ENCODE peak calls at places on chromosomes 6 and 20, in six cellular contexts. One of them, this sample, is unnamed. For H3K4me1, the result is how much of the 10 kb centered on the place peaks cover.

GRCh38 chr20:31494131-31494530 is 19.0 kb downstream of the REM1 start:
- DNase-seq in effector memory CD4-positive, alpha-beta T cell: no peak
- DNase-seq in uterus: no peak
- DNase-seq in left ventricle myocardium inferior: no peak
- DNase-seq in cardiac muscle cell: peak
- DNase-seq in thoracic aorta: no peak
- DNase-seq in this sample: no peak

GRCh38 chr6:8006208-8006607 is 58.0 kb downstream of the BLOC1S5 start:
- DNase-seq in effector memory CD4-positive, alpha-beta T cell: no peak
- DNase-seq in uterus: no peak
- DNase-seq in left ventricle myocardium inferior: no peak
- DNase-seq in cardiac muscle cell: peak
- DNase-seq in thoracic aorta: no peak
- DNase-seq in this sample: no peak

GRCh38 chr20:50855498-50856474 is 60.9 kb downstream of the BCAS4 start:
- DNase-seq in effector memory CD4-positive, alpha-beta T cell: no peak
- DNase-seq in uterus: no peak
- DNase-seq in left ventricle myocardium inferior: no peak
- DNase-seq in cardiac muscle cell: no peak
- DNase-seq in thoracic aorta: no peak
- DNase-seq in this sample: no peak

GRCh38 chr20:59398552-59399265 is 98.3 kb downstream of the EDN3 start:
- DNase-seq in effector memory CD4-positive, alpha-beta T cell: no peak
- DNase-seq in uterus: no peak
- DNase-seq in left ventricle myocardium inferior: no peak
- DNase-seq in cardiac muscle cell: no peak
- DNase-seq in thoracic aorta: no peak
- DNase-seq in this sample: no peak

GRCh38 chr6:125231133-125231532 is 70.6 kb downstream of the HDDC2 start:
- DNase-seq in effector memory CD4-positive, alpha-beta T cell: no peak
- DNase-seq in uterus: no peak
- DNase-seq in left ventricle myocardium inferior: no peak
- DNase-seq in cardiac muscle cell: no peak
- DNase-seq in thoracic aorta: no peak
- DNase-seq in this sample: no peak

GRCh38 chr20:62259294-62259565 is 20.9 kb downstream of the OSBPL2 start:
- DNase-seq in effector memory CD4-positive, alpha-beta T cell: no peak
- DNase-seq in uterus: no peak
- DNase-seq in left ventricle myocardium inferior: no peak
- DNase-seq in cardiac muscle cell: no peak
- DNase-seq in thoracic aorta: no peak
- DNase-seq in this sample: no peak

GRCh38 chr6:52254731-52255378 is 10.6 kb upstream of the IL17F start:
- DNase-seq in effector memory CD4-positive, alpha-beta T cell: no peak
- DNase-seq in uterus: no peak
- DNase-seq in left ventricle myocardium inferior: no peak
- DNase-seq in cardiac muscle cell: no peak
- DNase-seq in thoracic aorta: no peak
- DNase-seq in this sample: no peak

GRCh38 chr6:137808191-137808590 is 58.9 kb upstream of the TNFAIP3 start:
- DNase-seq in effector memory CD4-positive, alpha-beta T cell: no peak
- DNase-seq in uterus: no peak
- DNase-seq in left ventricle myocardium inferior: no peak
- DNase-seq in cardiac muscle cell: peak
- DNase-seq in thoracic aorta: no peak
- DNase-seq in this sample: no peak

GRCh38 chr6:39389372-39389767 is 66.9 kb upstream of the KCNK16 start:
- DNase-seq in effector memory CD4-positive, alpha-beta T cell: no peak
- DNase-seq in uterus: no peak
- DNase-seq in left ventricle myocardium inferior: no peak
- DNase-seq in cardiac muscle cell: peak
- DNase-seq in thoracic aorta: no peak
- DNase-seq in this sample: no peak

GRCh38 chr6:54157405-54157804 is 46.2 kb downstream of the MLIP start:
- DNase-seq in effector memory CD4-positive, alpha-beta T cell: no peak
- DNase-seq in uterus: no peak
- DNase-seq in left ventricle myocardium inferior: no peak
- DNase-seq in cardiac muscle cell: no peak
- DNase-seq in thoracic aorta: no peak
- DNase-seq in this sample: no peak

GRCh38 chr20:44166477-44166876 is 20.5 kb downstream of the JPH2 start:
- DNase-seq in effector memory CD4-positive, alpha-beta T cell: no peak
- DNase-seq in uterus: no peak
- DNase-seq in left ventricle myocardium inferior: peak
- DNase-seq in cardiac muscle cell: peak
- DNase-seq in thoracic aorta: no peak
- DNase-seq in this sample: peak

GRCh38 chr6:43926644-43927524 is 156.9 kb downstream of the VEGFA start:
- DNase-seq in effector memory CD4-positive, alpha-beta T cell: no peak
- DNase-seq in uterus: peak
- DNase-seq in left ventricle myocardium inferior: peak
- DNase-seq in cardiac muscle cell: peak
- DNase-seq in thoracic aorta: no peak
- DNase-seq in this sample: no peak

GRCh38 chr6:47206626-47207025 is 103.1 kb downstream of the TNFRSF21 start:
- DNase-seq in effector memory CD4-positive, alpha-beta T cell: no peak
- DNase-seq in uterus: no peak
- DNase-seq in left ventricle myocardium inferior: no peak
- DNase-seq in cardiac muscle cell: peak
- DNase-seq in thoracic aorta: no peak
- DNase-seq in this sample: no peak

GRCh38 chr20:43985608-43986316 is 71.1 kb downstream of the TOX2 start:
- DNase-seq in effector memory CD4-positive, alpha-beta T cell: no peak
- DNase-seq in uterus: no peak
- DNase-seq in left ventricle myocardium inferior: no peak
- DNase-seq in cardiac muscle cell: no peak
- DNase-seq in thoracic aorta: no peak
- DNase-seq in this sample: no peak

GRCh38 chr6:4598384-4598783 is 177.8 kb upstream of the CDYL start:
- DNase-seq in effector memory CD4-positive, alpha-beta T cell: no peak
- DNase-seq in uterus: no peak
- DNase-seq in left ventricle myocardium inferior: no peak
- DNase-seq in cardiac muscle cell: no peak
- DNase-seq in thoracic aorta: no peak
- DNase-seq in this sample: no peak

GRCh38 chr6:108914235-108915022 is 66.2 kb downstream of the ARMC2 start:
- DNase-seq in effector memory CD4-positive, alpha-beta T cell: peak
- DNase-seq in uterus: no peak
- DNase-seq in left ventricle myocardium inferior: no peak
- DNase-seq in cardiac muscle cell: peak
- DNase-seq in thoracic aorta: no peak
- DNase-seq in this sample: no peak

GRCh38 chr20:36096404-36096799 is 58.1 kb upstream of the EPB41L1 start:
- DNase-seq in effector memory CD4-positive, alpha-beta T cell: no peak
- DNase-seq in uterus: no peak
- DNase-seq in left ventricle myocardium inferior: no peak
- DNase-seq in cardiac muscle cell: peak
- DNase-seq in thoracic aorta: no peak
- DNase-seq in this sample: no peak

GRCh38 chr6:31834704-31835375 is 7.3 kb downstream of the HSPA1B start:
- DNase-seq in effector memory CD4-positive, alpha-beta T cell: peak
- DNase-seq in uterus: peak
- DNase-seq in left ventricle myocardium inferior: peak
- DNase-seq in cardiac muscle cell: no peak
- DNase-seq in thoracic aorta: no peak
- DNase-seq in this sample: peak

GRCh38 chr6:159467473-159468041 is 225.5 kb downstream of the SOD2 start:
- DNase-seq in effector memory CD4-positive, alpha-beta T cell: no peak
- DNase-seq in uterus: no peak
- DNase-seq in left ventricle myocardium inferior: no peak
- DNase-seq in cardiac muscle cell: no peak
- DNase-seq in thoracic aorta: no peak
- DNase-seq in this sample: no peak

GRCh38 chr20:61983965-61984364 is 81.7 kb downstream of the TAF4 start:
- DNase-seq in effector memory CD4-positive, alpha-beta T cell: no peak
- DNase-seq in uterus: no peak
- DNase-seq in left ventricle myocardium inferior: no peak
- DNase-seq in cardiac muscle cell: no peak
- DNase-seq in thoracic aorta: no peak
- DNase-seq in this sample: no peak

GRCh38 chr6:154582696-154583095 is 72.2 kb upstream of the CNKSR3 start:
- DNase-seq in effector memory CD4-positive, alpha-beta T cell: no peak
- DNase-seq in uterus: no peak
- DNase-seq in left ventricle myocardium inferior: no peak
- DNase-seq in cardiac muscle cell: no peak
- DNase-seq in thoracic aorta: no peak
- DNase-seq in this sample: no peak

GRCh38 chr20:58017237-58017969 is 211.1 kb downstream of the ANKRD60 start:
- DNase-seq in effector memory CD4-positive, alpha-beta T cell: no peak
- DNase-seq in uterus: no peak
- DNase-seq in left ventricle myocardium inferior: no peak
- DNase-seq in cardiac muscle cell: no peak
- DNase-seq in thoracic aorta: no peak
- DNase-seq in this sample: peak

GRCh38 chr20:50642288-50642803 is 49.0 kb downstream of the RIPOR3 start:
- DNase-seq in effector memory CD4-positive, alpha-beta T cell: no peak
- DNase-seq in uterus: no peak
- DNase-seq in left ventricle myocardium inferior: no peak
- DNase-seq in cardiac muscle cell: peak
- DNase-seq in thoracic aorta: no peak
- DNase-seq in this sample: peak

GRCh38 chr6:148969271-148969666 is 222.4 kb downstream of the UST start:
- DNase-seq in effector memory CD4-positive, alpha-beta T cell: no peak
- DNase-seq in uterus: no peak
- DNase-seq in left ventricle myocardium inferior: no peak
- DNase-seq in cardiac muscle cell: no peak
- DNase-seq in thoracic aorta: no peak
- DNase-seq in this sample: no peak
- H3K4me1 ChIP-seq in effector memory CD4-positive, alpha-beta T cell: under half
- H3K4me1 ChIP-seq in uterus: under half
- H3K4me1 ChIP-seq in left ventricle myocardium inferior: under half
- H3K4me1 ChIP-seq in cardiac muscle cell: under half
- H3K4me1 ChIP-seq in thoracic aorta: under half
- H3K4me1 ChIP-seq in this sample: under half

DNA sequence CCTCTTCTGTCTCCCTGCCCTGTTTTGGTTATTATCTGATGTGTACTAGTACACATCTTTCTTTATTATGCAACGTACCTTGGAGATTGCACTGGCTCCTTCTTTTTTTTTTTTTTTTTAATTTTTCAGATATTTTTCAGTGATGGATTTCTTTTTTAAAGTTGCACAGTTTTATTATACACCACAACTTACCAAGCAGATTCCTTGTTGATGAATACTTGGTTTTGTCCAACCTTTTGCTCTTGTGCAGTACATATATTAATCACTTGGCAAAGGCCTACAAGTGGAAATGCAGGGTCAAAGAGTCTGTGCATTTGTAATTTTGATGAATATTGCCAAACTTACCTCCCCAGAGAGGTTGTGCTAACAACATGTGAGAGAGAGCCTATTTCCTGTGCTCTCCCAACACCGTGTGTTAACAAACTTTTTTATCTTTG is 50.1 kb upstream of the RNF24 start:
- DNase-seq in effector memory CD4-positive, alpha-beta T cell: no peak
- DNase-seq in uterus: no peak
- DNase-seq in left ventricle myocardium inferior: no peak
- DNase-seq in cardiac muscle cell: peak
- DNase-seq in thoracic aorta: no peak
- DNase-seq in this sample: no peak
- H3K27ac ChIP-seq in effector memory CD4-positive, alpha-beta T cell: no peak
- H3K27ac ChIP-seq in uterus: peak
- H3K27ac ChIP-seq in left ventricle myocardium inferior: peak
- H3K27ac ChIP-seq in cardiac muscle cell: no peak
- H3K27ac ChIP-seq in thoracic aorta: peak
- H3K27ac ChIP-seq in this sample: peak

DNA sequence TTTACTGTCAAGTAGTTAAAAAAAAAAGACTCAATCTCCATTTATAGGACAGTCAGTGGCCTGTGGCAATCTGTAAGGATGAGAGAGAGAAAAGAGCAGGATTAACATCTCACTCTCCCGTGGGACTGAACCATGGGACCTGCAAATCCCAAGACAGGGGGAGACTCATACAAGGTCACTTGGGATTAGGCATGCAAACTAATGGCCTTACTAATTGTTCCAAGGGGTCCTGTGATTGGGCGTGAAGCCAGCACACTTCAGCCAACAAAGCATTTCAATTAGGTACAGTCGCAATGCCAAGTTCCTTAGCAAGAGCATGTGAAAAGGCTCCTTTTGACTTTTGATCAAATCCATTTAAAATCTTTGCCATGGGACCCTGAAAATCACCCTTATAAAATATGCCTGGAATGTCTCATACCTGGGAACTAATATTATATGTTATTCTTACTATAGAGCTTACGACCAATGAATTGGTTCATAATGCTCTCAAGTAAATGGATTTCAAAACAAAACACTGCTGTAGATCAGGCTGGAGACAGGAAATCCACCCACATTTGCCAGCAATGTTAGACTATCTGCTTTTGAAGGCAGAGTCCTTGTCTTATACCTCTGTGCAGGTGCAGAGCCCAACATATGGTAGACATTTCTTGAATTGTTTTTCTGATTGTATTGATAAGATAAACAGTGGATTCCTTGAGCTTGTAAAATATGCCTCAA is 412.5 kb downstream of the GJA1 start:
- DNase-seq in effector memory CD4-positive, alpha-beta T cell: no peak
- DNase-seq in uterus: no peak
- DNase-seq in left ventricle myocardium inferior: no peak
- DNase-seq in cardiac muscle cell: no peak
- DNase-seq in thoracic aorta: no peak
- DNase-seq in this sample: no peak
- H3K4me1 ChIP-seq in effector memory CD4-positive, alpha-beta T cell: under half
- H3K4me1 ChIP-seq in uterus: under half
- H3K4me1 ChIP-seq in left ventricle myocardium inferior: half or more
- H3K4me1 ChIP-seq in cardiac muscle cell: under half
- H3K4me1 ChIP-seq in thoracic aorta: under half
- H3K4me1 ChIP-seq in this sample: under half

GRCh38 chr20:46941404-46941803 is 46.8 kb downstream of the EYA2 start:
- DNase-seq in effector memory CD4-positive, alpha-beta T cell: no peak
- DNase-seq in uterus: no peak
- DNase-seq in left ventricle myocardium inferior: no peak
- DNase-seq in cardiac muscle cell: no peak
- DNase-seq in thoracic aorta: no peak
- DNase-seq in this sample: no peak

GRCh38 chr20:46946796-46947195 is 52.2 kb downstream of the EYA2 start:
- DNase-seq in effector memory CD4-positive, alpha-beta T cell: no peak
- DNase-seq in uterus: no peak
- DNase-seq in left ventricle myocardium inferior: no peak
- DNase-seq in cardiac muscle cell: peak
- DNase-seq in thoracic aorta: no peak
- DNase-seq in this sample: no peak

GRCh38 chr20:46943861-46944591 is 49.4 kb downstream of the EYA2 start:
- DNase-seq in effector memory CD4-positive, alpha-beta T cell: no peak
- DNase-seq in uterus: no peak
- DNase-seq in left ventricle myocardium inferior: no peak
- DNase-seq in cardiac muscle cell: no peak
- DNase-seq in thoracic aorta: no peak
- DNase-seq in this sample: no peak

GRCh38 chr20:46945465-46945864 is 50.8 kb downstream of the EYA2 start:
- DNase-seq in effector memory CD4-positive, alpha-beta T cell: no peak
- DNase-seq in uterus: no peak
- DNase-seq in left ventricle myocardium inferior: no peak
- DNase-seq in cardiac muscle cell: no peak
- DNase-seq in thoracic aorta: no peak
- DNase-seq in this sample: no peak

DNA sequence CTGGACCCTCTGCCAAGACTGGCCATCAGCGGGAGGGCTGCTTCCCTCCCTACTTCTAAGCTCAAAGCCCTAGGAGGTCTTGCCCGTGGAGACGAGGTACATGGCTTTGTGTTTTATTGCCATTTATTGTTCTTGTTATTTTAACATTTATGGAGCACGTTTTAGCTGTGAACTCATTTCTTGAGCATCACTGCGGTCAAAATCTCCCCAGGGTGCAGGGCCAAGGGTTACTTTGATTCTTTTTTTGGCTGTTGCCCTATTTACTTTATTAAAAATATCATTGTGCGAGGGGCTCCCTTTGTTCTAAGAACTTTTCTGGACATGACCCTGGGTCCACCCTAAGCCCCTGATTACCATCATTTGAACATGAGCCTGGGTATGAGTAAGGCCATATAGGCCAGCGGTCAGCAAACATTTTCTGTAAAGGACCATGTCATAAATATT is 51.6 kb downstream of the EYA2 start:
- DNase-seq in effector memory CD4-positive, alpha-beta T cell: no peak
- DNase-seq in uterus: no peak
- DNase-seq in left ventricle myocardium inferior: no peak
- DNase-seq in cardiac muscle cell: no peak
- DNase-seq in thoracic aorta: no peak
- DNase-seq in this sample: no peak
- H3K27ac ChIP-seq in effector memory CD4-positive, alpha-beta T cell: no peak
- H3K27ac ChIP-seq in uterus: no peak
- H3K27ac ChIP-seq in left ventricle myocardium inferior: no peak
- H3K27ac ChIP-seq in cardiac muscle cell: no peak
- H3K27ac ChIP-seq in thoracic aorta: no peak
- H3K27ac ChIP-seq in this sample: no peak

This sample was measured in heart right ventricle.